ENCODE peak calls at places on chromosomes 3 and 15, in six cellular contexts. N is suprapubic skin; O is CD8-positive, alpha-beta memory T cell; Z is mammary epithelial cell; Q is left lung; I is cardiac muscle cell. Y is an unnamed sample. For H3K36me3 and H3K4me1, the result is how much of the 10 kb centered on the place peaks cover.

GRCh38 chr15:78077053-78077859 is at the start of gene TBC1D2B:
- DNase-seq in N (peak), O (peak), Z (peak), Q (peak), I (peak), Y (peak)

GRCh38 chr3:182327196-182327681 is 466.1 kb upstream of the ATP11B start:
- DNase-seq in N (no peak), O (no peak), Z (peak), Q (no peak), I (no peak), Y (no peak)

GRCh38 chr3:1269808-1270207 is 177.0 kb downstream of the CNTN6 start:
- DNase-seq in N (no peak), O (no peak), Z (no peak), Q (no peak), I (no peak), Y (no peak)

GRCh38 chr3:144128117-144128892 is 156.7 kb downstream of the DIPK2A start:
- DNase-seq in N (no peak), O (no peak), Z (no peak), Q (no peak), I (no peak), Y (no peak)

GRCh38 chr15:100918690-100919480 is at the start of gene LRRK1:
- DNase-seq in N (no peak), O (peak), Z (peak), Q (peak), I (peak), Y (peak)

GRCh38 chr3:4410174-4410573 is 56.9 kb downstream of the SUMF1 start:
- DNase-seq in N (no peak), O (no peak), Z (peak), Q (no peak), I (no peak), Y (no peak)

GRCh38 chr3:161268601-161269000 is 47.5 kb downstream of the NMD3 start:
- DNase-seq in N (no peak), O (no peak), Z (no peak), Q (no peak), I (no peak), Y (no peak)

GRCh38 chr3:177746259-177747021 is 549.2 kb upstream of the TBL1XR1 start:
- DNase-seq in N (no peak), O (no peak), Z (peak), Q (no peak), I (peak), Y (no peak)

GRCh38 chr3:72318504-72319201 is 529.6 kb downstream of the SHQ1 start:
- DNase-seq in N (no peak), O (no peak), Z (no peak), Q (no peak), I (no peak), Y (no peak)

DNA sequence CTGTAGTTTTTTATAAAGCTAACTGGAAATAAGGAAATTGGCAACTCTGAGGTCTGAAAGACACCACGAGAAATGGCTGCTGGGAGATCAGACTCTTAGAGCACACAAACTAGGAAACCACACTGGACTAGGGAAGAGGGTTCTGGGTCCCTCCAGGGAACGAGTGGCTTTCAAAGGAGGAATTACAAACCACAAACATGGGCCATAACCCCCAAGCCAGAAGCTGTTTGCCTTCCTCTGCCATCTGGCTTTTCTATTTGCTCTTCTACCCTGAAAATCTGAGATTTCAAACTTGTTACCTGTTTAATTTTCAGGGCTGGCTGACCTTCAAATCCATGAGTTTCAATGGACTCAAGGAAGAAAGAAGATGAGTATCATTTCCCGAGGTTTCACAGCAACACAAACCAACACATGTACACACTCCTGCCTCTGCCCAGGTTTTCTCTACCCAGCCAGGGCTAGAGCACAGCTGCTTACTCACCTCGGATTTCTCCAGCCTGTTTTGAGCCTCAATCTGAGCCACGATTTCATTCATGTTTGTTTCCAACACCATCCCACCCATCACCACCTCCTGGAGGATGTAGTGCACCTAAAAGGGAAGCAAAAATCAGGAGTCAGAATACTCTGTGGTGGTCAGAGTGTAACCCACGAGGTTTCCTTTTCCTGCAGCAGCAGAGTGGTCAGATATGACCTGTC is 22.6 kb upstream of the ANPEP start:
- DNase-seq in N (no peak), O (no peak), Z (peak), Q (no peak), I (peak), Y (no peak)
- H3K36me3 ChIP-seq in N (under half), O (under half), Z (under half), Q (under half), I (under half), Y (under half)

GRCh38 chr15:69994429-69995201 is 103.1 kb downstream of the TLE3 start:
- DNase-seq in N (no peak), O (no peak), Z (no peak), Q (no peak), I (no peak), Y (no peak)
- H3K4me1 ChIP-seq in N (under half), O (under half), Z (under half), Q (under half), I (under half), Y (under half)

GRCh38 chr3:9384141-9384828 is 13.1 kb upstream of the SETD5 start:
- DNase-seq in N (no peak), O (no peak), Z (no peak), Q (no peak), I (peak), Y (no peak)
- H3K36me3 ChIP-seq in N (half or more), O (half or more), Z (under half), Q (under half), I (half or more), Y (half or more)

GRCh38 chr3:134366221-134366927 is 7.9 kb downstream of the AMOTL2 start:
- DNase-seq in N (peak), O (no peak), Z (no peak), Q (no peak), I (no peak), Y (no peak)
- H3K4me1 ChIP-seq in N (half or more), O (under half), Z (half or more), Q (half or more), I (under half), Y (under half)

DNA sequence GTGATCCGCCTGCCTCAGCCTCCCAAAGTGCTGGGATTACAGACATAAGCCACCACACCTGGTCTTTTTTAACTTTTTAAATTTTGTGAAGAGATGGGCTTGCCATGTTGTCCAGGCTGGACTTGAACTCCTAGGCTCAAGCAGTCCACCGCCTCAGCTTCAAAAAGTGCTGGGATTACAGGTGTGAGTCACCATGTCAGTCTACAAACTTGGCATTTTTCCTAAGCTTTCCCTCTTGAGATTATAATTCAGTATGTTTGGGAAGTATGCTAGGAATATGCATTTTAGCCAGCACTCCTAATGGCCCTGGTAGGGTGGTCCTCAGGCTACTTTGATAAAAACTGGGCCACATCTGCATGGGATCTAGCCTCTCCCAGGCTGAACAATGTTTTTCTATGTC is 4.4 kb downstream of the WDR73 start:
- DNase-seq in N (no peak), O (no peak), Z (no peak), Q (no peak), I (peak), Y (no peak)
- H3K36me3 ChIP-seq in N (half or more), O (half or more), Z (under half), Q (under half), I (under half), Y (under half)

Y was measured in naive thymus-derived CD4-positive, alpha-beta T cell.